ENCODE peak calls at places on chromosomes 4 and X, in six cellular contexts. One of them, this sample, is unnamed.

GRCh38 chrX:47745386-47745785 is 86.4 kb upstream of the UXT start:
- DNase-seq in COR-L47: no peak
- DNase-seq in activated CD4-positive, CD25-positive, alpha-beta regulatory T cell treated with anti-CD3 and anti-CD28 coated beads, Interleukin-2, amount 50 U/mL, for 16 hours: no peak
- DNase-seq in HEK293T: no peak
- DNase-seq in M059J: no peak
- DNase-seq in Calu3: no peak
- DNase-seq in this sample: no peak

GRCh38 chr4:152988721-152989553 is 52.8 kb downstream of the FHDC1 start:
- DNase-seq in COR-L47: no peak
- DNase-seq in activated CD4-positive, CD25-positive, alpha-beta regulatory T cell treated with anti-CD3 and anti-CD28 coated beads, Interleukin-2, amount 50 U/mL, for 16 hours: no peak
- DNase-seq in HEK293T: no peak
- DNase-seq in M059J: no peak
- DNase-seq in Calu3: no peak
- DNase-seq in this sample: no peak

GRCh38 chr4:143586080-143586479 is 72.6 kb downstream of the SMARCA5 start:
- DNase-seq in COR-L47: no peak
- DNase-seq in activated CD4-positive, CD25-positive, alpha-beta regulatory T cell treated with anti-CD3 and anti-CD28 coated beads, Interleukin-2, amount 50 U/mL, for 16 hours: no peak
- DNase-seq in HEK293T: no peak
- DNase-seq in M059J: peak
- DNase-seq in Calu3: no peak
- DNase-seq in this sample: no peak

GRCh38 chr4:53580301-53580700 is 11.0 kb downstream of the LNX1 start:
- DNase-seq in COR-L47: no peak
- DNase-seq in activated CD4-positive, CD25-positive, alpha-beta regulatory T cell treated with anti-CD3 and anti-CD28 coated beads, Interleukin-2, amount 50 U/mL, for 16 hours: no peak
- DNase-seq in HEK293T: no peak
- DNase-seq in M059J: no peak
- DNase-seq in Calu3: no peak
- DNase-seq in this sample: no peak

GRCh38 chr4:53914313-53915016 is 149.9 kb downstream of the CHIC2 start:
- DNase-seq in COR-L47: no peak
- DNase-seq in activated CD4-positive, CD25-positive, alpha-beta regulatory T cell treated with anti-CD3 and anti-CD28 coated beads, Interleukin-2, amount 50 U/mL, for 16 hours: no peak
- DNase-seq in HEK293T: no peak
- DNase-seq in M059J: peak
- DNase-seq in Calu3: peak
- DNase-seq in this sample: no peak

GRCh38 chr4:137253949-137254348 is 278.3 kb downstream of the PCDH18 start:
- DNase-seq in COR-L47: no peak
- DNase-seq in activated CD4-positive, CD25-positive, alpha-beta regulatory T cell treated with anti-CD3 and anti-CD28 coated beads, Interleukin-2, amount 50 U/mL, for 16 hours: no peak
- DNase-seq in HEK293T: no peak
- DNase-seq in M059J: peak
- DNase-seq in Calu3: no peak
- DNase-seq in this sample: no peak

GRCh38 chr4:173182403-173182802 is 13.8 kb downstream of the GALNT7 start:
- DNase-seq in COR-L47: no peak
- DNase-seq in activated CD4-positive, CD25-positive, alpha-beta regulatory T cell treated with anti-CD3 and anti-CD28 coated beads, Interleukin-2, amount 50 U/mL, for 16 hours: no peak
- DNase-seq in HEK293T: no peak
- DNase-seq in M059J: peak
- DNase-seq in Calu3: peak
- DNase-seq in this sample: no peak

GRCh38 chr4:170274616-170275015 is 184.9 kb upstream of the AADAT start:
- DNase-seq in COR-L47: no peak
- DNase-seq in activated CD4-positive, CD25-positive, alpha-beta regulatory T cell treated with anti-CD3 and anti-CD28 coated beads, Interleukin-2, amount 50 U/mL, for 16 hours: no peak
- DNase-seq in HEK293T: no peak
- DNase-seq in M059J: no peak
- DNase-seq in Calu3: no peak
- DNase-seq in this sample: no peak

GRCh38 chrX:32933548-32933947 is 277.8 kb downstream of the DMD start:
- DNase-seq in COR-L47: no peak
- DNase-seq in activated CD4-positive, CD25-positive, alpha-beta regulatory T cell treated with anti-CD3 and anti-CD28 coated beads, Interleukin-2, amount 50 U/mL, for 16 hours: no peak
- DNase-seq in HEK293T: no peak
- DNase-seq in M059J: no peak
- DNase-seq in Calu3: no peak
- DNase-seq in this sample: no peak

GRCh38 chrX:103716967-103717366 is 6.3 kb downstream of the TMEM31 start:
- DNase-seq in COR-L47: no peak
- DNase-seq in activated CD4-positive, CD25-positive, alpha-beta regulatory T cell treated with anti-CD3 and anti-CD28 coated beads, Interleukin-2, amount 50 U/mL, for 16 hours: no peak
- DNase-seq in HEK293T: no peak
- DNase-seq in M059J: peak
- DNase-seq in Calu3: no peak
- DNase-seq in this sample: no peak

GRCh38 chrX:153944140-153944799 is at the start of gene RENBP:
- DNase-seq in COR-L47: no peak
- DNase-seq in activated CD4-positive, CD25-positive, alpha-beta regulatory T cell treated with anti-CD3 and anti-CD28 coated beads, Interleukin-2, amount 50 U/mL, for 16 hours: no peak
- DNase-seq in HEK293T: no peak
- DNase-seq in M059J: no peak
- DNase-seq in Calu3: no peak
- DNase-seq in this sample: peak

GRCh38 chr4:26028793-26029511 is 114.9 kb downstream of the SMIM20 start:
- DNase-seq in COR-L47: no peak
- DNase-seq in activated CD4-positive, CD25-positive, alpha-beta regulatory T cell treated with anti-CD3 and anti-CD28 coated beads, Interleukin-2, amount 50 U/mL, for 16 hours: peak
- DNase-seq in HEK293T: peak
- DNase-seq in M059J: no peak
- DNase-seq in Calu3: peak
- DNase-seq in this sample: no peak